ENCODE peak calls at places on chromosomes 4 and X, in nine cellular contexts. S is cardiac muscle cell, V is suprapubic skin, N is tibial artery, L is body of pancreas, W is neural progenitor cell, K is heart right ventricle, G is BE2C, C is mammary epithelial cell. U is an unnamed sample.

GRCh38 chr4:145954924-145955339 is 16.3 kb upstream of the ZNF827 start:
- DNase-seq in S (no peak), V (no peak), N (no peak), L (peak; percentile 14), W (no peak), K (no peak), G (peak; percentile 14), C (peak; percentile 99), U (no peak)

GRCh38 chr4:90238141-90238540 is 110.9 kb downstream of the CCSER1 start:
- DNase-seq in S (no peak), V (no peak), N (no peak), L (no peak), W (no peak), K (no peak), G (no peak), C (no peak), U (no peak)

GRCh38 chr4:175514174-175514573 is 297.9 kb downstream of the GPM6A start:
- DNase-seq in S (no peak), V (no peak), N (no peak), L (no peak), W (no peak), K (no peak), G (no peak), C (no peak), U (no peak)

GRCh38 chr4:80137631-80138030 is 59.7 kb upstream of the PRDM8 start:
- DNase-seq in S (no peak), V (no peak), N (no peak), L (no peak), W (no peak), K (no peak), G (no peak), C (no peak), U (no peak)

GRCh38 chr4:150050566-150050965 is 27.7 kb upstream of the DCLK2 start:
- DNase-seq in S (no peak), V (no peak), N (no peak), L (no peak), W (no peak), K (no peak), G (no peak), C (no peak), U (no peak)

GRCh38 chr4:128571747-128572146 is 237.8 kb upstream of the JADE1 start:
- DNase-seq in S (no peak), V (no peak), N (peak; percentile 74), L (peak; percentile 83), W (no peak), K (peak; percentile 33), G (no peak), C (peak; percentile 66), U (no peak)

GRCh38 chr4:154314248-154314647 is 177.4 kb downstream of the DCHS2 start:
- DNase-seq in S (peak; percentile 39), V (no peak), N (no peak), L (peak; percentile 17), W (peak; percentile 36), K (no peak), G (no peak), C (no peak), U (no peak)

GRCh38 chr4:121272526-121272925 is 108.3 kb downstream of the QRFPR start:
- DNase-seq in S (no peak), V (no peak), N (no peak), L (no peak), W (no peak), K (no peak), G (no peak), C (peak; percentile 70), U (no peak)

GRCh38 chr4:129323630-129324029 is 227.7 kb downstream of the C4orf33 start:
- DNase-seq in S (no peak), V (no peak), N (no peak), L (no peak), W (no peak), K (no peak), G (no peak), C (no peak), U (no peak)

GRCh38 chrX:125604448-125604847 is 284.8 kb downstream of the TEX13C start:
- DNase-seq in S (no peak), V (no peak), N (no peak), L (no peak), W (no peak), K (no peak), G (no peak), C (no peak), U (no peak)

GRCh38 chrX:40310016-40310415 is 212.3 kb upstream of the BCOR start:
- DNase-seq in S (no peak), V (no peak), N (no peak), L (no peak), W (no peak), K (no peak), G (no peak), C (no peak), U (no peak)

DNA sequence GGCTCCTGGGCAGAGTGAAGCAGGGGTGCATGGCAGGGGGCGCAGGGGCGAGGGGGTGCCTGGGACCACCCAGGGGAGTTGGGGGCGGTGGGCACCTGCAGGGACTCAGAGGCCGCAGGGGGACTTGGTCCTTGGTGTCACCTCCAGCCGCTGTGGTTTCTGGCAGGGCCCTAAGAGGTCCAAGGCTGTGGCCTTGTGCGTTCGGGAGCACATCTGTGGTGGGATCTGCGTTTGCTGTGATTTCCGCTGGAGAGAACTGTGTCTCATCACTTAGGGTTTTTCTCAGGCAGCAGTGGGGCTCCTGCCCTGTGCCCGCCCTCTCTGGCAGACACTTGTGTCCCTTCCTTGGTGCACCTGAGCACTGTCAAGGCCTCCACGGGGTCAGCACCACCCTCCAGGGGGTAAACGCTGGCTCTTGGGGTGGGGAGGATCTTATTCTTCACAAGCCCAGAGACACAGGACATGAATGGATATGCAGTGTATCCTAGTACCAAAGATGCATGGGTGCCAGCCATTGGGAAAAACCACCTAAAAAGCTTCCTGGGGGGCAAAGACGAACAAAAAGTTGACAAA is 66.5 kb downstream of the ACOX3 start:
- DNase-seq in S (no peak), V (no peak), N (no peak), L (no peak), W (no peak), K (no peak), G (no peak), C (no peak), U (no peak)
- TF ChIP-seq CTCF in S (no peak), V (no peak), N (no peak), L (no peak), W (no peak), K (no peak), G (no peak), C (no peak), U (no peak)

GRCh38 chrX:123175366-123176122 is 8.5 kb upstream of the GRIA3 start:
- DNase-seq in S (no peak), V (no peak), N (no peak), L (no peak), W (no peak), K (no peak), G (no peak), C (no peak), U (no peak)
- H3K9me3 ChIP-seq in S (no peaks in the 10 kb centered on the region), V (no peaks in the 10 kb centered on the region), N (no peaks in the 10 kb centered on the region), L (no peaks in the 10 kb centered on the region), W (peaks cover 4% of the 10 kb centered on the region), K (no peaks in the 10 kb centered on the region), G (no peaks in the 10 kb centered on the region), C (no peaks in the 10 kb centered on the region), U (no peaks in the 10 kb centered on the region)

GRCh38 chr4:185013715-185014114 is 4.6 kb upstream of the HELT start:
- DNase-seq in S (no peak), V (no peak), N (no peak), L (no peak), W (no peak), K (no peak), G (no peak), C (no peak), U (no peak)

GRCh38 chr4:185017964-185018772 is at the start of gene HELT:
- DNase-seq in S (no peak), V (no peak), N (no peak), L (no peak), W (peak; percentile 61), K (no peak), G (no peak), C (peak; percentile 6), U (no peak)

GRCh38 chr4:185015108-185015507 is 3.2 kb upstream of the HELT start:
- DNase-seq in S (no peak), V (no peak), N (no peak), L (no peak), W (no peak), K (no peak), G (no peak), C (no peak), U (no peak)

GRCh38 chr4:185016946-185017797 is 1.1 kb upstream of the HELT start:
- DNase-seq in S (no peak), V (no peak), N (no peak), L (no peak), W (peak; percentile 77), K (no peak), G (no peak), C (peak; percentile 15), U (no peak)

GRCh38 chr4:185016101-185016940 is 2.0 kb upstream of the HELT start:
- DNase-seq in S (no peak), V (no peak), N (no peak), L (no peak), W (peak; percentile 65), K (no peak), G (no peak), C (no peak), U (no peak)
- TF ChIP-seq CTCF in S (no peak), V (no peak), N (no peak), L (no peak), W (no peak), K (no peak), G (no peak), C (no peak), U (no peak)

DNA sequence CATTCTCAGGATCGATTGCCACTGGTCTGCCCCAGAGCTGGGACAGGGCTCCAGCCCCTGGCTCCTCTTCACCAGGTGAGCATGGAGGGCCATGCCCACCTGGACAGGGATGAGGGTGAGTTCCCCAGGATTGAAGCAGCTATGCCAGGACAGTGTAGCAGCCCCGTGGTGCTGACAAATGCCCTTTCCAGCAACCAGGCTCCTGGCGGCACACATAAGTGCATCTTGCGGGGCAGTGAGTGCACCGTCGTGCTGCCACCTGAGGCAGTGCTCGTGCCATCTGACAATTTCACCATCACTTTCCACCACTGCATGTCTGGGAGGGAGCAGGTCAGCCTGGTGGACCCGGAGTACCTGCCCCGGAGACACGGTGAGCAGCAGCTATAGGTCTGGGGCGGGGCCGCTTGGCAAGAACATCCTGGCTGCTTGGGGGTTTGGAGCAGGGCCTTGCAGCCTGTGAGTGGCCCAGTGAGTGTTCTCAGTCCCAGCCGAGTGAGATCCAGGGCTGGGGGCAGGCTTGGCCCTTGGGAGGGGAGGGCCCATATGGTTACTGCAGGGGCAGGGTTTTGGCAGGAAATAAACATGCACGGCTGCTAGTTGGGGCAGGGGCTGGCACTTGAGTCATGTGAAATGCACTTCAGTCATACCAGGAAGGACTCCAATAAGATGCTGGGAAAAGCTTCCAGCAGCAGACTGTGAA is 6.1 kb downstream of the IL9R start:
- DNase-seq in S (no peak), V (no peak), N (no peak), L (no peak), W (no peak), K (no peak), G (no peak), C (no peak), U (no peak)
- H3K9me3 ChIP-seq in S (no peaks in the 10 kb centered on the region), V (no peaks in the 10 kb centered on the region), N (no peaks in the 10 kb centered on the region), L (no peaks in the 10 kb centered on the region), W (no peaks in the 10 kb centered on the region), K (no peaks in the 10 kb centered on the region), G (no peaks in the 10 kb centered on the region), C (peaks cover 5% of the 10 kb centered on the region), U (no peaks in the 10 kb centered on the region)

GRCh38 chr4:38113551-38113950 is 153.4 kb downstream of the PTTG2 start:
- DNase-seq in S (no peak), V (no peak), N (no peak), L (no peak), W (no peak), K (no peak), G (no peak), C (no peak), U (no peak)
- TF ChIP-seq CTCF in S (no peak), V (no peak), N (no peak), L (no peak), W (no peak), K (no peak), G (no peak), C (no peak), U (no peak)

GRCh38 chrX:17986440-17986839 is 125.3 kb upstream of the RAI2 start:
- DNase-seq in S (no peak), V (no peak), N (no peak), L (no peak), W (no peak), K (no peak), G (no peak), C (no peak), U (no peak)
- H3K9me3 ChIP-seq in S (no peaks in the 10 kb centered on the region), V (no peaks in the 10 kb centered on the region), N (no peaks in the 10 kb centered on the region), L (no peaks in the 10 kb centered on the region), W (no peaks in the 10 kb centered on the region), K (no peaks in the 10 kb centered on the region), G (no peaks in the 10 kb centered on the region), C (no peaks in the 10 kb centered on the region), U (no peaks in the 10 kb centered on the region)

U was measured in prostate gland.